ENCODE peak calls at places on chromosomes 11 and 22, in eight cellular contexts. R is activated CD8-positive, alpha-beta memory T cell treated with anti-CD3 and anti-CD28 coated beads for 4 hours; A is A673; Z is WERI-Rb-1; X is heart left ventricle; F is ureter; O is GM12892; U is MG63. W is an unnamed sample.

GRCh38 chr22:41557401-41558240 is 3.2 kb upstream of the CSDC2 start:
- DNase-seq in O (no peak), Z (peak; percentile 42), R (no peak), A (peak; percentile 72), U (peak; percentile 93), F (peak; percentile 72), X (peak; percentile 89), W (no peak)

GRCh38 chr22:29992341-29993275 is 87.7 kb upstream of the HORMAD2 start:
- DNase-seq in X (no peak), Z (no peak), F (no peak), U (no peak), A (no peak), R (no peak), O (no peak), W (no peak)

GRCh38 chr22:38843716-38844660 is at the start of gene NPTXR:
- DNase-seq in A (peak; percentile 80), F (no peak), Z (peak; percentile 75), U (peak; percentile 56), O (no peak), R (no peak), X (peak; percentile 71), W (peak; percentile 79)

GRCh38 chr11:114284021-114284420 is 12.2 kb upstream of the NNMT start:
- DNase-seq in Z (no peak), A (no peak), F (no peak), O (no peak), X (no peak), U (peak; percentile 81), R (no peak), W (no peak)

GRCh38 chr11:57347336-57347735 is 9.2 kb downstream of the P2RX3 start:
- DNase-seq in O (no peak), Z (no peak), R (no peak), X (no peak), F (no peak), A (no peak), U (no peak), W (no peak)

GRCh38 chr22:19062909-19063308 is 59.3 kb downstream of the DGCR2 start:
- DNase-seq in O (no peak), U (no peak), F (peak; percentile 27), R (no peak), X (no peak), A (no peak), Z (no peak), W (no peak)

GRCh38 chr11:118088531-118088930 is 1.8 kb upstream of the SMIM35 start:
- DNase-seq in O (no peak), R (no peak), U (peak; percentile 33), F (peak; percentile 86), Z (no peak), X (peak; percentile 54), A (no peak), W (no peak)

GRCh38 chr11:70400643-70401042 is 2.3 kb downstream of the CTTN start:
- DNase-seq in U (no peak), R (no peak), Z (no peak), O (no peak), X (no peak), F (no peak), A (no peak), W (no peak)